ENCODE peak calls at places on chromosome 3, in eight cellular contexts. Q is A549, H is adrenal gland, D is heart left ventricle, U is transverse colon, R is K562, B is esophagus squamous epithelium, L is uterus. V is an unnamed sample. For H3K4me1, the result is how much of the 10 kb centered on the place peaks cover.

GRCh38 chr3:47365213-47366153 is 15.3 kb upstream of the PTPN23 start:
- DNase-seq in Q (no peak), U (no peak), B (no peak), L (no peak), D (no peak), R (no peak), H (peak), V (no peak)

GRCh38 chr3:55873523-55874254 is 386.6 kb upstream of the WNT5A start:
- DNase-seq in U (no peak), H (no peak), B (no peak), R (no peak), Q (peak), D (no peak), L (no peak), V (no peak)

GRCh38 chr3:126364130-126364695 is 7.0 kb upstream of the KLF15 start:
- DNase-seq in D (no peak), B (no peak), H (no peak), U (peak), Q (no peak), R (no peak), L (no peak), V (no peak)

GRCh38 chr3:13069495-13069894 is 3.7 kb downstream of the IQSEC1 start:
- DNase-seq in H (no peak), B (no peak), R (no peak), Q (no peak), D (no peak), L (no peak), U (peak), V (no peak)

GRCh38 chr3:177286034-177286433 is 88.8 kb upstream of the TBL1XR1 start:
- DNase-seq in H (no peak), R (no peak), B (no peak), D (no peak), U (no peak), Q (peak), L (no peak), V (no peak)

GRCh38 chr3:13239467-13239760 is 166.2 kb upstream of the IQSEC1 start:
- DNase-seq in H (no peak), B (no peak), U (no peak), D (no peak), R (no peak), L (no peak), Q (no peak), V (no peak)

GRCh38 chr3:194586839-194587238 is 46.4 kb downstream of the TMEM44 start:
- DNase-seq in D (no peak), Q (no peak), B (no peak), H (no peak), U (no peak), L (no peak), R (no peak), V (no peak)

GRCh38 chr3:14521611-14522010 is 18.5 kb downstream of the GRIP2 start:
- DNase-seq in H (no peak), R (no peak), Q (no peak), U (no peak), B (no peak), D (peak), L (no peak), V (no peak)

GRCh38 chr3:73623996-73624362 is 762 bp downstream of the PDZRN3 start:
- DNase-seq in B (no peak), U (peak), D (peak), L (peak), R (no peak), H (peak), Q (no peak), V (no peak)

GRCh38 chr3:166372571-166373106 is 535.4 kb upstream of the BCHE start:
- DNase-seq in B (no peak), H (no peak), U (no peak), D (no peak), L (no peak), R (no peak), Q (no peak), V (no peak)

GRCh38 chr3:89270201-89270600 is 162.8 kb downstream of the EPHA3 start:
- DNase-seq in L (no peak), U (no peak), H (no peak), D (no peak), B (no peak), Q (no peak), R (no peak), V (no peak)

GRCh38 chr3:47057212-47057671 is 77.8 kb downstream of the NBEAL2 start:
- DNase-seq in L (no peak), H (no peak), R (no peak), U (no peak), D (no peak), B (no peak), Q (no peak), V (no peak)

GRCh38 chr3:62718515-62719320 is 156.5 kb downstream of the CADPS start:
- DNase-seq in R (no peak), Q (no peak), B (no peak), H (no peak), L (no peak), U (no peak), D (no peak), V (no peak)

GRCh38 chr3:10646531-10647335 is 141.3 kb upstream of the ATP2B2 start:
- DNase-seq in U (no peak), B (no peak), D (no peak), L (no peak), R (no peak), Q (no peak), H (no peak), V (no peak)

GRCh38 chr3:126056681-126057546 is 27.0 kb downstream of the SLC41A3 start:
- DNase-seq in D (peak), L (no peak), H (peak), Q (peak), R (peak), U (no peak), B (no peak), V (no peak)

GRCh38 chr3:59432676-59433075 is 382.9 kb upstream of the CFAP20DC start:
- DNase-seq in D (no peak), R (no peak), B (no peak), L (no peak), U (no peak), Q (no peak), H (no peak), V (no peak)

GRCh38 chr3:114634635-114635034 is 340.8 kb downstream of the TIGIT start:
- DNase-seq in R (no peak), D (no peak), H (no peak), Q (no peak), B (no peak), L (no peak), U (no peak), V (no peak)

GRCh38 chr3:177209509-177209908 is 12.2 kb upstream of the TBL1XR1 start:
- DNase-seq in L (no peak), U (no peak), B (no peak), D (no peak), R (no peak), H (no peak), Q (no peak), V (no peak)

GRCh38 chr3:124315215-124316033 is 323.5 kb upstream of the ROPN1 start:
- DNase-seq in D (no peak), B (no peak), L (no peak), U (no peak), Q (peak), H (peak), R (no peak), V (no peak)

GRCh38 chr3:47628426-47628825 is 49.8 kb upstream of the CSPG5 start:
- DNase-seq in Q (no peak), L (no peak), H (no peak), D (no peak), U (no peak), B (no peak), R (no peak), V (no peak)

GRCh38 chr3:129486057-129487035 is 42.1 kb upstream of the RHO start:
- DNase-seq in H (no peak), B (no peak), R (no peak), Q (no peak), L (no peak), D (no peak), U (no peak), V (no peak)

GRCh38 chr3:142223282-142223681 is 2.1 kb downstream of the GK5 start:
- DNase-seq in R (no peak), D (no peak), L (no peak), U (no peak), B (no peak), Q (no peak), H (no peak), V (no peak)

GRCh38 chr3:16012086-16012485 is 162.4 kb upstream of the GALNT15 start:
- DNase-seq in Q (no peak), R (no peak), L (no peak), H (no peak), D (no peak), U (no peak), B (no peak), V (no peak)

GRCh38 chr3:194032828-194033435 is 103.0 kb upstream of the HES1 start:
- DNase-seq in L (no peak), D (no peak), R (no peak), B (no peak), U (no peak), Q (no peak), H (no peak), V (no peak)

GRCh38 chr3:97763586-97764148 is 891 bp upstream of the ARL6 start:
- DNase-seq in H (no peak), B (no peak), D (no peak), L (no peak), R (peak), U (no peak), Q (peak), V (no peak)

GRCh38 chr3:102024270-102024904 is 175.1 kb downstream of the NFKBIZ start:
- DNase-seq in Q (no peak), R (no peak), H (no peak), L (no peak), U (no peak), B (no peak), D (no peak), V (no peak)

GRCh38 chr3:187736418-187736871 is 8.8 kb downstream of the BCL6 start:
- DNase-seq in B (no peak), R (no peak), L (no peak), U (no peak), H (peak), D (peak), Q (peak), V (no peak)

GRCh38 chr3:134804508-134805480 is 9.7 kb downstream of the EPHB1 start:
- DNase-seq in B (no peak), U (no peak), Q (no peak), D (no peak), R (no peak), L (no peak), H (no peak), V (peak)

GRCh38 chr3:63964287-63965073 is 52.3 kb upstream of the SCAANT1 start:
- DNase-seq in L (no peak), Q (no peak), H (no peak), B (no peak), R (no peak), U (no peak), D (no peak), V (no peak)

GRCh38 chr3:15646924-15647511 is 45.5 kb downstream of the BTD start:
- DNase-seq in D (peak), B (no peak), U (no peak), Q (peak), L (peak), R (no peak), H (peak), V (no peak)

GRCh38 chr3:72887723-72888545 is at the start of gene GXYLT2:
- DNase-seq in B (no peak), Q (peak), H (peak), D (peak), R (peak), L (peak), U (peak), V (no peak)

GRCh38 chr3:42739401-42740158 is 33.5 kb downstream of the CCDC13 start:
- DNase-seq in U (no peak), R (no peak), D (peak), Q (no peak), L (no peak), H (peak), B (no peak), V (peak)

GRCh38 chr3:10510743-10511432 is 5.5 kb upstream of the ATP2B2 start:
- DNase-seq in B (no peak), Q (no peak), H (no peak), U (no peak), R (no peak), D (no peak), L (no peak), V (no peak)

GRCh38 chr3:37107846-37108245 is 66.5 kb downstream of the LRRFIP2 start:
- DNase-seq in L (no peak), R (no peak), D (no peak), U (no peak), H (no peak), B (no peak), Q (no peak), V (no peak)

GRCh38 chr3:71097557-71097956 is 486.0 kb downstream of the FOXP1 start:
- DNase-seq in D (no peak), R (no peak), H (no peak), Q (no peak), U (no peak), B (no peak), L (no peak), V (no peak)

GRCh38 chr3:108100906-108101305 is 10.1 kb upstream of the CD47 start:
- DNase-seq in H (no peak), B (no peak), D (no peak), R (no peak), Q (no peak), U (no peak), L (no peak), V (no peak)

GRCh38 chr3:15831927-15832326 is 34.1 kb upstream of the ANKRD28 start:
- DNase-seq in D (no peak), H (no peak), Q (no peak), L (no peak), U (no peak), R (no peak), B (no peak), V (no peak)

GRCh38 chr3:171018151-171018935 is 8.2 kb downstream of the SLC2A2 start:
- DNase-seq in Q (no peak), H (peak), B (no peak), D (no peak), U (no peak), R (no peak), L (no peak), V (no peak)

GRCh38 chr3:128076783-128077624 is 24.8 kb downstream of the SEC61A1 start:
- DNase-seq in L (no peak), Q (no peak), B (no peak), U (peak), H (no peak), D (no peak), R (peak), V (no peak)
- H3K4me1 ChIP-seq in L (under half), Q (under half), B (under half), U (under half), H (under half), D (under half), R (under half), V (under half)

DNA sequence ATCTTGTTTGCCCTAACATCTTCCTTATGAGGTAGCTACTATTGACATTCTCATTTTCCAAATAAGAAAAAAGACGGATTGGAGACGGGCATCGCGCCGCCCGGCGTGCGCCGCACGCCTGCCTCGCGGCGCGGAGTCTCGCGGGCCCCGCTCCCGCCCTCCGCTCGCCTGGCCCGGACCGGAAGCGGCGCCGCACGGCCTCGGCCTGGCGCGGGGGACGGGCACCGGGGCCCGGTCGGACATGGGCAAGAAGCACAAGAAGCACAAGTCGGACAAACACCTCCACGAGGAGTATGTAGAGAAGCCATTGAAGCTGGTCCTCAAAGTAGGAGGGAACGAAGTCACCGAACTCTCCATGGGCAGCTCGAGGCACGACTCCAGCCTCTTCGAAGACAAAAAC is 112.0 kb downstream of the IL12A start:
- DNase-seq in D (no peak), R (no peak), L (no peak), Q (no peak), H (no peak), B (no peak), U (no peak), V (no peak)
- TF ChIP-seq POLR2A in D (no peak), R (no peak), L (no peak), Q (no peak), H (no peak), B (no peak), U (no peak), V (no peak)

GRCh38 chr3:52684184-52684583 is 1.5 kb downstream of the PBRM1 start:
- DNase-seq in B (no peak), H (no peak), Q (no peak), R (no peak), U (no peak), D (no peak), L (no peak), V (no peak)

GRCh38 chr3:52681610-52682009 is 4.1 kb downstream of the PBRM1 start:
- DNase-seq in L (no peak), R (no peak), B (no peak), H (no peak), D (no peak), U (no peak), Q (no peak), V (no peak)

GRCh38 chr3:52683611-52684010 is 2.1 kb downstream of the PBRM1 start:
- DNase-seq in H (peak), R (no peak), L (no peak), D (no peak), Q (no peak), B (no peak), U (no peak), V (no peak)

GRCh38 chr3:52679811-52680210 is 5.9 kb downstream of the PBRM1 start:
- DNase-seq in U (no peak), L (no peak), H (no peak), D (no peak), B (no peak), Q (no peak), R (no peak), V (no peak)

DNA sequence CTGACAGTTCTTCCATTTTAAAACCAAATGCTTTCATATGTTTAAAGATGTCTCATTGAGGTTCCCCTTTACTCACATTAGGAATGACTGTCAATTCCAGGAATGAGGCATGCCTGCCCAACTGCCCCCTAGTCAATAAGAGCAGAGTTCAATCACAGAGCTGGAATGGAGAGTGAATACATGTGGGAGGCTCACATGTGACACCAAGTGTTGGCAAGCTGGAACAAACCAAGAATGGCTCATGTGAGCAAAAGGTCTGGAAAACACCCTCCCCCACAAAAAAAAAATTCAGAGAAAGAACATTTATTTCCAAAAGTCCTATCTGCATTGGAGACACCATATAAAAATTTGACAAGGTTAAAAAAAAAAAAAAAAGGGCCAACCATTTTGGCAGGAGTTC is 3.7 kb downstream of the PBRM1 start:
- DNase-seq in R (peak), U (no peak), H (peak), Q (peak), B (no peak), L (peak), D (no peak), V (no peak)
- H3K4me1 ChIP-seq in R (under half), U (under half), H (half or more), Q (under half), B (half or more), L (under half), D (under half), V (half or more)

GRCh38 chr3:38496131-38496910 is at the start of gene EXOG:
- DNase-seq in B (peak), Q (peak), U (peak), H (peak), L (peak), R (peak), D (peak), V (no peak)
- TF ChIP-seq POLR2A in B (no peak), Q (peak), U (peak), H (no peak), L (no peak), R (peak), D (no peak), V (no peak)

GRCh38 chr3:100043271-100043670 is 71.0 kb downstream of the FILIP1L start:
- DNase-seq in H (no peak), U (no peak), D (no peak), R (no peak), L (no peak), Q (no peak), B (no peak), V (no peak)
- H3K4me1 ChIP-seq in H (half or more), U (half or more), D (under half), R (under half), L (under half), Q (half or more), B (half or more), V (under half)

GRCh38 chr3:140948460-140949249 is 7.0 kb downstream of the SLC25A36 start:
- DNase-seq in U (no peak), R (peak), B (no peak), H (no peak), Q (no peak), L (no peak), D (no peak), V (no peak)
- TF ChIP-seq POLR2A in U (no peak), R (no peak), B (no peak), H (no peak), Q (no peak), L (no peak), D (no peak), V (no peak)

DNA sequence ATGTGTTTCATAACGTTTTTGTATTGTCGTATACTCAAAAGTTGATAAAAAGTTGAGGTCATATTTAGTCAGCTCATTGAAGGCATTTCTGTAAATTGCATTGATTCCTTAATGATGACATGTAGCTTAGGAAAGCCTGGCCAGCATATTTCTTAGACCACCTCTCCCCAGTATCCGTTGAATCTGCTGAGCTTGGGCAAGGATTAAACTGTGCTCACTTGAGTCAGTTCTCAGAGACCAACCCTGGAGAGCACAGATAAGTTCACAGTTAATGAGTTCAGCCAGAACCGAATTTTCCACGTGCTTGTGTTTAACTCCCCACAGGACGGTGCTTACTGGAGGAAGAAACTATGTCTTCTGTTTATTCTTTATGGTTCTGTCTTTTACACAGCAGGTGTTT is 132.7 kb downstream of the SLC25A26 start:
- DNase-seq in U (no peak), R (no peak), L (no peak), B (no peak), Q (no peak), H (no peak), D (no peak), V (no peak)
- H3K4me1 ChIP-seq in U (under half), R (under half), L (under half), B (under half), Q (under half), H (under half), D (under half), V (under half)

GRCh38 chr3:49812916-49813496 is 747 bp downstream of the UBA7 start:
- DNase-seq in H (no peak), U (no peak), D (no peak), B (no peak), Q (no peak), R (no peak), L (no peak), V (no peak)

GRCh38 chr3:49813497-49814174 is at the start of gene UBA7:
- DNase-seq in D (peak), U (peak), L (peak), R (no peak), Q (no peak), B (no peak), H (peak), V (no peak)
- TF ChIP-seq POLR2A in D (no peak), U (peak), L (no peak), R (no peak), Q (no peak), B (no peak), H (no peak), V (no peak)

GRCh38 chr3:67661079-67661478 is 6.7 kb upstream of the SUCLG2 start:
- DNase-seq in R (no peak), U (no peak), Q (no peak), B (no peak), H (no peak), L (no peak), D (no peak), V (no peak)
- H3K4me1 ChIP-seq in R (under half), U (under half), Q (under half), B (under half), H (under half), L (under half), D (under half), V (under half)

V was measured in vagina.